ENCODE peak calls at places on chromosomes 1 and 21, in seven cellular contexts. One of them, this sample, is unnamed.

GRCh38 chr1:26387447-26387846 is 14.9 kb upstream of the ZNF683 start:
- DNase-seq in Kasumi-1: no peak
- DNase-seq in progenitor cell of endocrine pancreas: no peak
- DNase-seq in T-helper 2 cell: no peak
- DNase-seq in kidney: no peak
- DNase-seq in activated T-cell treated with anti-CD3 and anti-CD28 coated beads, Interleukin-2, amount 50 U/mL, for 48 hours: no peak
- DNase-seq in AML-193: no peak
- DNase-seq in this sample: peak

GRCh38 chr1:10196991-10197390 is 13.4 kb upstream of the KIF1B start:
- DNase-seq in Kasumi-1: no peak
- DNase-seq in progenitor cell of endocrine pancreas: no peak
- DNase-seq in T-helper 2 cell: no peak
- DNase-seq in kidney: no peak
- DNase-seq in activated T-cell treated with anti-CD3 and anti-CD28 coated beads, Interleukin-2, amount 50 U/mL, for 48 hours: no peak
- DNase-seq in AML-193: no peak
- DNase-seq in this sample: no peak

GRCh38 chr1:42913426-42914091 is 45.1 kb downstream of the SLC2A1 start:
- DNase-seq in Kasumi-1: peak
- DNase-seq in progenitor cell of endocrine pancreas: peak
- DNase-seq in T-helper 2 cell: no peak
- DNase-seq in kidney: no peak
- DNase-seq in activated T-cell treated with anti-CD3 and anti-CD28 coated beads, Interleukin-2, amount 50 U/mL, for 48 hours: no peak
- DNase-seq in AML-193: peak
- DNase-seq in this sample: peak

GRCh38 chr1:81832573-81832972 is 31.8 kb downstream of the ADGRL2 start:
- DNase-seq in Kasumi-1: no peak
- DNase-seq in progenitor cell of endocrine pancreas: no peak
- DNase-seq in T-helper 2 cell: no peak
- DNase-seq in kidney: no peak
- DNase-seq in activated T-cell treated with anti-CD3 and anti-CD28 coated beads, Interleukin-2, amount 50 U/mL, for 48 hours: no peak
- DNase-seq in AML-193: no peak
- DNase-seq in this sample: no peak

GRCh38 chr1:48670234-48671020 is 106.3 kb downstream of the BEND5 start:
- DNase-seq in Kasumi-1: no peak
- DNase-seq in progenitor cell of endocrine pancreas: no peak
- DNase-seq in T-helper 2 cell: no peak
- DNase-seq in kidney: no peak
- DNase-seq in activated T-cell treated with anti-CD3 and anti-CD28 coated beads, Interleukin-2, amount 50 U/mL, for 48 hours: no peak
- DNase-seq in AML-193: no peak
- DNase-seq in this sample: no peak

GRCh38 chr1:211478376-211478775 is 13.6 kb downstream of the RD3 start:
- DNase-seq in Kasumi-1: no peak
- DNase-seq in progenitor cell of endocrine pancreas: no peak
- DNase-seq in T-helper 2 cell: no peak
- DNase-seq in kidney: no peak
- DNase-seq in activated T-cell treated with anti-CD3 and anti-CD28 coated beads, Interleukin-2, amount 50 U/mL, for 48 hours: no peak
- DNase-seq in AML-193: no peak
- DNase-seq in this sample: no peak

GRCh38 chr1:112761714-112762480 is 46.8 kb upstream of the PPM1J start:
- DNase-seq in Kasumi-1: peak
- DNase-seq in progenitor cell of endocrine pancreas: no peak
- DNase-seq in T-helper 2 cell: no peak
- DNase-seq in kidney: no peak
- DNase-seq in activated T-cell treated with anti-CD3 and anti-CD28 coated beads, Interleukin-2, amount 50 U/mL, for 48 hours: no peak
- DNase-seq in AML-193: no peak
- DNase-seq in this sample: peak

GRCh38 chr1:29145739-29146437 is 22.2 kb upstream of the TMEM200B start:
- DNase-seq in Kasumi-1: no peak
- DNase-seq in progenitor cell of endocrine pancreas: no peak
- DNase-seq in T-helper 2 cell: no peak
- DNase-seq in kidney: no peak
- DNase-seq in activated T-cell treated with anti-CD3 and anti-CD28 coated beads, Interleukin-2, amount 50 U/mL, for 48 hours: no peak
- DNase-seq in AML-193: no peak
- DNase-seq in this sample: no peak

GRCh38 chr21:37159053-37159776 is 86.2 kb downstream of the TTC3 start:
- DNase-seq in Kasumi-1: no peak
- DNase-seq in progenitor cell of endocrine pancreas: no peak
- DNase-seq in T-helper 2 cell: no peak
- DNase-seq in kidney: no peak
- DNase-seq in activated T-cell treated with anti-CD3 and anti-CD28 coated beads, Interleukin-2, amount 50 U/mL, for 48 hours: peak
- DNase-seq in AML-193: no peak
- DNase-seq in this sample: no peak

GRCh38 chr1:58941471-58942289 is 157.8 kb upstream of the JUN start:
- DNase-seq in Kasumi-1: peak
- DNase-seq in progenitor cell of endocrine pancreas: no peak
- DNase-seq in T-helper 2 cell: no peak
- DNase-seq in kidney: no peak
- DNase-seq in activated T-cell treated with anti-CD3 and anti-CD28 coated beads, Interleukin-2, amount 50 U/mL, for 48 hours: no peak
- DNase-seq in AML-193: no peak
- DNase-seq in this sample: no peak

GRCh38 chr1:62613890-62614289 is 16.6 kb downstream of the ANGPTL3 start:
- DNase-seq in Kasumi-1: no peak
- DNase-seq in progenitor cell of endocrine pancreas: no peak
- DNase-seq in T-helper 2 cell: no peak
- DNase-seq in kidney: no peak
- DNase-seq in activated T-cell treated with anti-CD3 and anti-CD28 coated beads, Interleukin-2, amount 50 U/mL, for 48 hours: no peak
- DNase-seq in AML-193: no peak
- DNase-seq in this sample: no peak

GRCh38 chr1:234942869-234943501 is 185.7 kb downstream of the TOMM20 start:
- DNase-seq in Kasumi-1: no peak
- DNase-seq in progenitor cell of endocrine pancreas: no peak
- DNase-seq in T-helper 2 cell: no peak
- DNase-seq in kidney: no peak
- DNase-seq in activated T-cell treated with anti-CD3 and anti-CD28 coated beads, Interleukin-2, amount 50 U/mL, for 48 hours: no peak
- DNase-seq in AML-193: no peak
- DNase-seq in this sample: peak

GRCh38 chr1:171663854-171664550 is 11.5 kb upstream of the MYOC start:
- DNase-seq in Kasumi-1: no peak
- DNase-seq in progenitor cell of endocrine pancreas: no peak
- DNase-seq in T-helper 2 cell: no peak
- DNase-seq in kidney: no peak
- DNase-seq in activated T-cell treated with anti-CD3 and anti-CD28 coated beads, Interleukin-2, amount 50 U/mL, for 48 hours: no peak
- DNase-seq in AML-193: no peak
- DNase-seq in this sample: no peak

GRCh38 chr1:157993179-157994080 is at the start of gene KIRREL1:
- DNase-seq in Kasumi-1: no peak
- DNase-seq in progenitor cell of endocrine pancreas: peak
- DNase-seq in T-helper 2 cell: no peak
- DNase-seq in kidney: peak
- DNase-seq in activated T-cell treated with anti-CD3 and anti-CD28 coated beads, Interleukin-2, amount 50 U/mL, for 48 hours: no peak
- DNase-seq in AML-193: no peak
- DNase-seq in this sample: no peak

GRCh38 chr21:33451634-33452071 is 28.1 kb downstream of the TMEM50B start:
- DNase-seq in Kasumi-1: no peak
- DNase-seq in progenitor cell of endocrine pancreas: no peak
- DNase-seq in T-helper 2 cell: no peak
- DNase-seq in kidney: no peak
- DNase-seq in activated T-cell treated with anti-CD3 and anti-CD28 coated beads, Interleukin-2, amount 50 U/mL, for 48 hours: no peak
- DNase-seq in AML-193: no peak
- DNase-seq in this sample: no peak

GRCh38 chr1:38917772-38918171 is 23.9 kb downstream of the RHBDL2 start:
- DNase-seq in Kasumi-1: no peak
- DNase-seq in progenitor cell of endocrine pancreas: no peak
- DNase-seq in T-helper 2 cell: no peak
- DNase-seq in kidney: no peak
- DNase-seq in activated T-cell treated with anti-CD3 and anti-CD28 coated beads, Interleukin-2, amount 50 U/mL, for 48 hours: no peak
- DNase-seq in AML-193: no peak
- DNase-seq in this sample: no peak

GRCh38 chr1:11649624-11650330 is 4.5 kb downstream of the FBXO2 start:
- DNase-seq in Kasumi-1: no peak
- DNase-seq in progenitor cell of endocrine pancreas: no peak
- DNase-seq in T-helper 2 cell: no peak
- DNase-seq in kidney: peak
- DNase-seq in activated T-cell treated with anti-CD3 and anti-CD28 coated beads, Interleukin-2, amount 50 U/mL, for 48 hours: peak
- DNase-seq in AML-193: no peak
- DNase-seq in this sample: no peak

GRCh38 chr1:113233441-113233840 is 156.9 kb upstream of the MAGI3 start:
- DNase-seq in Kasumi-1: no peak
- DNase-seq in progenitor cell of endocrine pancreas: no peak
- DNase-seq in T-helper 2 cell: no peak
- DNase-seq in kidney: no peak
- DNase-seq in activated T-cell treated with anti-CD3 and anti-CD28 coated beads, Interleukin-2, amount 50 U/mL, for 48 hours: no peak
- DNase-seq in AML-193: no peak
- DNase-seq in this sample: no peak

This sample was measured in MV-4-11.